ENCODE peak calls at places on chromosomes 3 and 15, in six cellular contexts. G is tibial artery, O is thyroid gland, Y is cardiac fibroblast, V is uterus, Z is lower leg skin. A is an unnamed sample.

GRCh38 chr3:176971613-176972174 is 225.6 kb downstream of the TBL1XR1 start:
- DNase-seq in G (no peak), O (no peak), Y (peak), V (no peak), Z (no peak), A (no peak)

GRCh38 chr15:85792872-85793621 is 1.7 kb downstream of the KLHL25 start:
- DNase-seq in G (no peak), O (no peak), Y (peak), V (no peak), Z (no peak), A (no peak)

GRCh38 chr3:197811343-197811742 is 20.3 kb downstream of the LRCH3 start:
- DNase-seq in G (peak), O (no peak), Y (peak), V (peak), Z (peak), A (peak)

GRCh38 chr3:143629726-143630125 is 218.5 kb downstream of the SLC9A9 start:
- DNase-seq in G (no peak), O (no peak), Y (no peak), V (no peak), Z (no peak), A (no peak)

GRCh38 chr15:78131295-78132021 is at the start of gene CIB2:
- DNase-seq in G (no peak), O (peak), Y (peak), V (peak), Z (peak), A (no peak)

GRCh38 chr15:71202712-71203111 is 87.4 kb downstream of the THSD4 start:
- DNase-seq in G (no peak), O (no peak), Y (no peak), V (no peak), Z (peak), A (no peak)

GRCh38 chr3:172592898-172593669 is 69.9 kb upstream of the TNFSF10 start:
- DNase-seq in G (no peak), O (no peak), Y (no peak), V (no peak), Z (no peak), A (no peak)

GRCh38 chr3:49900491-49901153 is 3.1 kb downstream of the MST1R start:
- DNase-seq in G (no peak), O (peak), Y (peak), V (no peak), Z (no peak), A (peak)

GRCh38 chr3:197244751-197245150 is 53.7 kb downstream of the DLG1 start:
- DNase-seq in G (no peak), O (no peak), Y (no peak), V (no peak), Z (no peak), A (no peak)

GRCh38 chr15:49103002-49103401 is 52.4 kb downstream of the COPS2 start:
- DNase-seq in G (no peak), O (no peak), Y (peak), V (no peak), Z (no peak), A (no peak)

GRCh38 chr3:197750396-197750831 is 731 bp downstream of the FYTTD1 start:
- DNase-seq in G (peak), O (peak), Y (peak), V (peak), Z (peak), A (no peak)

GRCh38 chr3:50430186-50430585 is 70.9 kb upstream of the TMEM115 start:
- DNase-seq in G (no peak), O (no peak), Y (no peak), V (no peak), Z (no peak), A (no peak)

GRCh38 chr3:115550285-115550741 is 73.0 kb upstream of the GAP43 start:
- DNase-seq in G (peak), O (no peak), Y (no peak), V (no peak), Z (no peak), A (peak)

GRCh38 chr3:158102219-158102612 is 4.0 kb downstream of the SHOX2 start:
- DNase-seq in G (no peak), O (no peak), Y (no peak), V (no peak), Z (no peak), A (no peak)

GRCh38 chr15:52221730-52222129 is 30.5 kb upstream of the GNB5 start:
- DNase-seq in G (no peak), O (no peak), Y (no peak), V (no peak), Z (no peak), A (no peak)
- H3K4me3 ChIP-seq in G (no peak), O (no peak), Y (no peak), V (no peak), Z (no peak), A (no peak)

DNA sequence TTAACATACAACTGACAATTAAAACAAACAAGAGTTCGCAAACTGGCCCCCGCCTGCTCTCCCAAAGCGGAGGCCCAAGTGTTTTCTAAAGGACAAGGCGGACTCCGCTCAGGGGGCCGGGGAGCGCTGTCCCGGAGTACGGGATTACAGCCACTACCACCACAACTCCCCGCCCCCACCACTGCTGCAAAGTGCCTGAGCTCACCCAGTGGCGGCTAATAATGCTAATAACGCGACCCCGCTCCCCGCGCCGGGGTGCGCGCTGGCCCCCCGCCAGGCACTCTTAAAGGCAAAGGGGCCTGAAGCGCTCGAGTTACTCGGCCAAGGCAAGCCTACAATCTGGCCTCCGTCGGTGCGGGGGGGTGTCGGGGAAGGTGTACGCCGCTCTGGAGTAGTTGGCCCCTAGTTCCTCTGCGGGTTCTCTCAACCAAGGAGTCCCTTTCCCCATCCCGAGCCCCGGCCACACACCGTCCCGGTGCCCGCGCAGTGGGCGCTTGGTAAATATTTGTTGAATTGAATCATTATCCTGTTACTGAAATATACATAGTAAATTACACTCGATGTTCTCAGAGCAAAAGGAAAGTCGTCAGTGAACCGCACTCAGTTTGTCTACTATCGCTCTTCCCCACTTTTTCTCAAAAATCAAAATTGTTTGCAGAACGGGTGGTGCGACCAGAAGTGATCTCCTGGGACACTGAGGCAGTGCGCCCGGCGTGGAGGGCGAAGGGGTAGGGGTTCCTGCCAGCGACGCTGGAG is 827 bp downstream of the WNT5A start:
- DNase-seq in G (no peak), O (peak), Y (peak), V (peak), Z (peak), A (no peak)
- H3K4me3 ChIP-seq in G (peak), O (peak), Y (peak), V (peak), Z (peak), A (peak)

GRCh38 chr3:43994594-43995077 is 247.1 kb upstream of the TOPAZ1 start:
- DNase-seq in G (no peak), O (no peak), Y (no peak), V (no peak), Z (no peak), A (no peak)

GRCh38 chr3:43997788-43998373 is 243.8 kb upstream of the TOPAZ1 start:
- DNase-seq in G (no peak), O (no peak), Y (peak), V (no peak), Z (peak), A (no peak)

GRCh38 chr3:43996379-43997301 is 245.0 kb upstream of the TOPAZ1 start:
- DNase-seq in G (no peak), O (peak), Y (peak), V (no peak), Z (peak), A (no peak)

GRCh38 chr3:43995078-43995928 is 246.4 kb upstream of the TOPAZ1 start:
- DNase-seq in G (no peak), O (peak), Y (peak), V (no peak), Z (peak), A (no peak)

GRCh38 chr3:43995929-43996378 is 245.7 kb upstream of the TOPAZ1 start:
- DNase-seq in G (no peak), O (peak), Y (no peak), V (no peak), Z (no peak), A (no peak)
- H3K4me3 ChIP-seq in G (peak), O (peak), Y (peak), V (no peak), Z (no peak), A (peak)

GRCh38 chr15:39976291-39977274 is 42.7 kb downstream of the EIF2AK4 start:
- DNase-seq in G (peak), O (peak), Y (peak), V (peak), Z (peak), A (no peak)
- H3K4me3 ChIP-seq in G (peak), O (peak), Y (peak), V (peak), Z (peak), A (peak)

GRCh38 chr15:55256281-55257013 is 33.2 kb downstream of the RAB27A start:
- DNase-seq in G (no peak), O (no peak), Y (peak), V (no peak), Z (no peak), A (no peak)
- H3K4me3 ChIP-seq in G (no peak), O (no peak), Y (no peak), V (no peak), Z (no peak), A (no peak)

GRCh38 chr3:56823421-56823926 is 21.7 kb upstream of the ARHGEF3 start:
- DNase-seq in G (no peak), O (no peak), Y (no peak), V (no peak), Z (no peak), A (no peak)
- H3K4me3 ChIP-seq in G (no peak), O (no peak), Y (no peak), V (no peak), Z (no peak), A (no peak)